ENCODE peak calls at places on chromosomes 16 and 17, in nine cellular contexts. X is lower lobe of right lung, H is endodermal cell, E is lung, A is transverse colon, R is cardiac muscle cell, D is thoracic aorta, L is tibial nerve, G is stomach. C is an unnamed sample.

GRCh38 chr16:11597737-11598136 is 11.0 kb upstream of the LITAF start:
- DNase-seq in D (no peak), A (no peak), G (no peak), L (no peak), E (no peak), X (peak; percentile 41), H (no peak), R (no peak), C (no peak)

GRCh38 chr16:9827062-9827752 is 355.0 kb downstream of the GRIN2A start:
- DNase-seq in L (no peak), R (no peak), G (no peak), X (no peak), A (no peak), H (peak; percentile 61), D (no peak), E (no peak), C (no peak)

GRCh38 chr16:89574681-89575246 is 794 bp upstream of the CPNE7 start:
- DNase-seq in E (no peak), G (peak; percentile 77), X (peak; percentile 67), A (peak; percentile 72), D (no peak), R (peak; percentile 79), L (no peak), H (peak; percentile 94), C (peak; percentile 30)

GRCh38 chr17:27996157-27997043 is 46.1 kb upstream of the NLK start:
- DNase-seq in R (no peak), X (no peak), E (no peak), L (no peak), A (no peak), H (no peak), G (no peak), D (no peak), C (no peak)

GRCh38 chr17:58391302-58391984 is 25.9 kb downstream of the RNF43 start:
- DNase-seq in A (peak; percentile 93), H (no peak), L (no peak), E (peak; percentile 92), G (peak; percentile 97), D (no peak), R (peak; percentile 89), X (peak; percentile 84), C (peak; percentile 92)

GRCh38 chr17:74513987-74514631 is 17.2 kb downstream of the CD300LB start:
- DNase-seq in D (no peak), R (peak; percentile 40), X (no peak), E (no peak), A (no peak), H (peak; percentile 88), G (peak; percentile 25), L (no peak), C (peak; percentile 44)

GRCh38 chr17:66689192-66689591 is 145.7 kb upstream of the CACNG5 start:
- DNase-seq in E (no peak), G (no peak), L (no peak), H (no peak), A (no peak), R (no peak), X (no peak), D (no peak), C (no peak)

GRCh38 chr17:79657036-79657435 is 46.2 kb upstream of the RBFOX3 start:
- DNase-seq in L (no peak), E (no peak), G (no peak), X (no peak), H (no peak), R (no peak), A (no peak), D (no peak), C (no peak)

DNA sequence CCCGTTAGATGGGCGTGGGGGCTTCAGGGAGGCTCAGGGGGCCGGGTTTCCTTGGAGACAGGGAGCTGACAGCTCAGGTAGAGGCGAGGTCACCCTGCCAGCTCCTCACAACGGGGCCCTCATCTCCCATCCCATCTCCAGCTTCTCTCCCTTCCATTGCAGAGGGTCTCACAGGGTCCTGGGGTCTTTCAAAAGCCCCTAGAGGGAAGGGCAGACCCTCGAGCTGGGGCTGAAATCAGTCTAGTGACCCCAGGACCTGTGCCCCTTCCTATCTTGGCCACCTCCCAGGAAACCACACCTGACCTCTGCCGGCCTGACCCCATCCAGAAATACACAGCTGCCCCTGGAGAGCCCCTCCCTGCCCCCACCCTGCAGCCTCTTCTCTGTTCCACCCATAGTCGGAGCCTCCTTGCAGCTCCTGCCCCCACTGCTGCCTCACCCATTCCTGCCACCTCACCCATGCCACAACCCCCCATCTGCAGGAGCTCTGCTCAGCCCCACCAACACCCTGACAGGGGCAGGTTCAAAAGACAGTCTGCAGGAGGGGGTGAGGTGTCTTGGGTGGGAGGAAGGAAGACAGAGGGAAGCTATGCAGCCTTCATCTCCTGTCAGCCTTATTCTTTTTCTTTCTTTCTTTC is 23.4 kb downstream of the PIK3R5 start:
- DNase-seq in D (no peak), A (no peak), G (no peak), L (no peak), X (no peak), H (no peak), R (no peak), E (no peak), C (no peak)
- H3K27me3 ChIP-seq in D (no peaks in the 10 kb centered on the region), A (no peaks in the 10 kb centered on the region), G (no peaks in the 10 kb centered on the region), L (no peaks in the 10 kb centered on the region), X (no peaks in the 10 kb centered on the region), H (no peaks in the 10 kb centered on the region), R (no peaks in the 10 kb centered on the region), E (no peaks in the 10 kb centered on the region), C (no peaks in the 10 kb centered on the region)

DNA sequence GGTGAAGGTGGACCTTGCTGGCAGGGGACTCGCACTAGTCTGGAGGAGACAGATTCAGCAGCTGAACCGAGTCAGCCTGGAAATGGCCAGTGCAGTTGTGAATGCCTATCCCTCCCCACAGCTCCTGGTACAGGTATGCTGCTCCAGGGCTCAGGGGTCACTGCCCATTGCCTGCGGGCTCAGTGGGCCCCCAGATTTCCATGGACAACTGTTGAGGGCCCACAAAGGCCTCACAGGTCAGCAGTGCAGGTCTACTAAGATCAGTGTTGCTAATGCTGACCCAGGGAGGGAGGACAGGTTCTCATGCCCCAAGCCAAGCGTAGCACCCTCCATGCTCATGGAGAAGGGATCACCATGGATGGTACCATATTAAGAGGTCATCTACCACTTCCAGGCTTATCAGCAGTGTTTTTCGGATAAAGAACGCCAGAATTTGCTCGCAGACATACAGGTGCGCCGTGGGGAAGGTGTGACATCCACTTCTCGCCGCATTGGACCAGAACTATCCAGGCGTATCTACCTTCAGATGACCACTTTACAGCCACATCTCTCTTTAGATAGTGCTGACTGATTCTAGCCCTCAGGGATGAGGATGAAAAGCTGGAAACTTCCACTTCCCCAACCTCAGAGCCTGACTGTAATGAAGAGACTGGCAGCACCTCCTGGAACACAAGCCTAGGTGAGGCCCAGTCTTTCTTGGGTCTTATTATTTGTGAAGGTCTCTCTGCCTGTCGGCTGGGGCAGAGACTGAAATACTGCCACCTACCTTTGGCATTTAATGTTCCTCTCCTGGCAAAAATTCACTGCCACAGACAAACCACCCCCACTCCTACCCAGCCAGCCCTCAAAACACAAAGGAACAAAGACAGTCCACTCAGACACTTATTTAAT is 7.6 kb downstream of the EME1 start:
- DNase-seq in L (no peak), X (no peak), H (no peak), R (no peak), E (no peak), G (no peak), D (no peak), A (no peak), C (peak; percentile 15)
- TF ChIP-seq CTCF in L (no peak), X (no peak), H (peak; percentile 42), R (no peak), E (no peak), G (no peak), D (no peak), A (no peak), C (peak; percentile 34)

GRCh38 chr17:5816491-5816890 is 232.2 kb upstream of the NLRP1 start:
- DNase-seq in X (no peak), L (no peak), R (no peak), D (no peak), A (no peak), G (no peak), E (no peak), H (no peak), C (no peak)

GRCh38 chr17:5817475-5818395 is 233.4 kb upstream of the NLRP1 start:
- DNase-seq in E (no peak), D (no peak), X (no peak), A (no peak), G (no peak), L (no peak), H (no peak), R (no peak), C (no peak)

GRCh38 chr17:5812590-5812989 is 228.3 kb upstream of the NLRP1 start:
- DNase-seq in R (no peak), A (no peak), L (no peak), X (no peak), H (no peak), G (no peak), D (no peak), E (no peak), C (no peak)

GRCh38 chr17:5813357-5813756 is 229.0 kb upstream of the NLRP1 start:
- DNase-seq in D (no peak), E (no peak), G (no peak), X (no peak), L (no peak), R (no peak), A (no peak), H (no peak), C (no peak)

GRCh38 chr17:5815396-5815795 is 231.1 kb upstream of the NLRP1 start:
- DNase-seq in L (no peak), D (no peak), X (no peak), R (no peak), A (no peak), G (no peak), E (no peak), H (no peak), C (no peak)
- H3K27me3 ChIP-seq in L (no peaks in the 10 kb centered on the region), D (no peaks in the 10 kb centered on the region), X (peaks cover 7% of the 10 kb centered on the region), R (no peaks in the 10 kb centered on the region), A (peaks cover 6% of the 10 kb centered on the region), G (no peaks in the 10 kb centered on the region), E (no peaks in the 10 kb centered on the region), H (no peaks in the 10 kb centered on the region), C (no peaks in the 10 kb centered on the region)

GRCh38 chr17:83077411-83077810 is 2.0 kb upstream of the METRNL start:
- DNase-seq in L (no peak), E (no peak), G (peak; percentile 52), R (no peak), A (no peak), X (no peak), D (no peak), H (peak; percentile 54), C (no peak)

GRCh38 chr17:83075270-83075880 is 4.0 kb upstream of the METRNL start:
- DNase-seq in D (no peak), G (no peak), R (no peak), H (no peak), E (no peak), L (no peak), X (no peak), A (no peak), C (no peak)

GRCh38 chr17:83074696-83075223 is 4.6 kb upstream of the METRNL start:
- DNase-seq in R (no peak), X (no peak), L (no peak), E (no peak), D (no peak), H (no peak), A (no peak), G (no peak), C (no peak)

GRCh38 chr17:83078378-83079339 is 750 bp upstream of the METRNL start:
- DNase-seq in A (no peak), L (no peak), D (no peak), R (peak; percentile 21), G (no peak), X (peak; percentile 66), H (peak; percentile 80), E (no peak), C (no peak)

DNA sequence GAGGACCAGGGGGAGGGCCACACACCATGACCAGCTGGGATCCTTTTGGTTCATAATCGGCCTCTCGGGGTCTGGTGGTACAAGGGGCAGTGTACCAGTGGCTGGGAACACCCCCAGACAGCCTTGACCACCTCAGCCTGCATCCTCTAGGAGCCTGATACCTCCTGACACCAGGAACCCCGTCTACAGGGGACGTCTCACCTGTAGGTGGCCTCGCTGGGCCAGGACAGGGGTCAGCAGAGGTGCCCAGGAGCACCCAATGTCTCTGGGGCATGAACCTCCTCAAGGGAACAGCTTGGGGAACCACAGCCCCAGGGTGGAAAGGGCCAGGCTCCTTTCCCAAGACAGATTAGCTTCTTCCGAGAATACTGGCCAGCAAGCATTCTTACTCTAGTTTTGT is 2.5 kb upstream of the METRNL start:
- DNase-seq in X (no peak), A (no peak), E (no peak), G (no peak), L (no peak), R (no peak), H (peak; percentile 70), D (no peak), C (no peak)
- TF ChIP-seq CTCF in X (peak; percentile 33), A (peak; percentile 31), E (peak; percentile 13), G (no peak), L (no peak), R (no peak), H (peak; percentile 60), D (no peak), C (peak; percentile 31)